ENCODE peak calls at places on chromosomes 4 and X, in eight cellular contexts. F is stomach, Q is neural progenitor cell, B is left ventricle myocardium inferior, S is fibroblast of lung, E is MM.1S, A is NT2/D1, R is heart left ventricle. D is an unnamed sample. For H3K27me3, the result is how much of the 10 kb centered on the place peaks cover.

GRCh38 chr4:38241541-38241940 is 281.3 kb downstream of the PTTG2 start:
- DNase-seq in F (no peak), Q (no peak), B (no peak), S (peak), E (no peak), A (no peak), R (no peak), D (no peak)

GRCh38 chr4:89256203-89256800 is 51.3 kb downstream of the GPRIN3 start:
- DNase-seq in F (no peak), Q (no peak), B (no peak), S (no peak), E (no peak), A (no peak), R (no peak), D (no peak)

GRCh38 chrX:66142351-66142750 is 21.7 kb upstream of the HEPH start:
- DNase-seq in F (no peak), Q (no peak), B (no peak), S (no peak), E (peak), A (no peak), R (no peak), D (no peak)

GRCh38 chr4:41832961-41833360 is 84.4 kb upstream of the PHOX2B start:
- DNase-seq in F (no peak), Q (no peak), B (no peak), S (no peak), E (no peak), A (no peak), R (no peak), D (no peak)

GRCh38 chrX:150926791-150927190 is 28.3 kb upstream of the CD99L2 start:
- DNase-seq in F (no peak), Q (no peak), B (no peak), S (no peak), E (no peak), A (no peak), R (no peak), D (no peak)

GRCh38 chr4:38647096-38647819 is 16.7 kb upstream of the KLF3 start:
- DNase-seq in F (no peak), Q (no peak), B (no peak), S (peak), E (no peak), A (no peak), R (no peak), D (no peak)

GRCh38 chr4:81337211-81337610 is 122.2 kb upstream of the PRKG2 start:
- DNase-seq in F (no peak), Q (no peak), B (no peak), S (no peak), E (no peak), A (no peak), R (no peak), D (no peak)

GRCh38 chr4:93751410-93751809 is 77.1 kb upstream of the ATOH1 start:
- DNase-seq in F (no peak), Q (no peak), B (no peak), S (no peak), E (no peak), A (no peak), R (no peak), D (no peak)

GRCh38 chr4:57191523-57192034 is 81.4 kb upstream of the IGFBP7 start:
- DNase-seq in F (no peak), Q (no peak), B (no peak), S (peak), E (no peak), A (peak), R (no peak), D (no peak)

GRCh38 chrX:15915959-15916703 is 61.5 kb upstream of the AP1S2 start:
- DNase-seq in F (no peak), Q (no peak), B (no peak), S (peak), E (no peak), A (no peak), R (peak), D (no peak)

GRCh38 chrX:97471071-97471470 is 587.4 kb downstream of the RPA4 start:
- DNase-seq in F (no peak), Q (no peak), B (no peak), S (no peak), E (no peak), A (no peak), R (no peak), D (no peak)

GRCh38 chrX:25344191-25344936 is 328.6 kb upstream of the ARX start:
- DNase-seq in F (no peak), Q (peak), B (no peak), S (no peak), E (no peak), A (no peak), R (no peak), D (no peak)

DNA sequence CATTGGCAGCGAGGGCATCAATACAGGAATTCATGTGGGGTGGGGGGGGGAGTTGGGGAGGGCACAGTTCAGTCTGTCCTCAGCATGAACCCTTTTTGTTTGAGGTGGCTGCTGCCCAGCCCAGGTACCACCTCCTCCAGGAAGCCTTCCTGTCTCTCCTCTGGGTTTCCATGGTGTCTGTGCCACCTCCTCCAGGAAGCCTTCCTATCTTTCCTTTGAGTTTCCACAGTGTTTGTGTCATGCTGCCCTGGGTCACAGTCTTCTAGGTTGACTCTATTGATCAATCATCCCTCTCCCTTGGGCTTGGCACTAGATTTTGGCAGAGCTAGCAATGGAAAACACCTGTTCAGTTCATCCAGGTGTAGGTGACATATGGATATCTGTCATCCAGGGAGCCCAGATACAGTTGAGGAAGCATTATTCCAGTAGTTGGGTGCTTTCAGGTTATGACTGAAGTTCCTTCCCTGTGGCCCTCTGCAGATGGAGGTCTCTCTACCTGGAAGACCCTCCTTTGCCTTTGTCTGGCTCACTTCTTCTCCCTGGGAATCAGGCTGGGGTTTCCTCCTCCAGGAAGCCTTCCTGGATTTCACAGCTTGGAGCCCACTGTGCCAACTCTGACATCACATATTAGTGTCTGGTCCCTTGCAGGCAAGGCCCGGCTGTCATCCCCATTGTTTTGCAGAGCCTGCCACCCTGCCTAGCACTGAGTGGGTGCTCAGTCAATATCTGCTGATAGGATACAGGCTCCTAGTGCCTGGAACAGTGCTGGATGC is 96.6 kb downstream of the SORCS2 start:
- DNase-seq in F (no peak), Q (no peak), B (no peak), S (no peak), E (no peak), A (no peak), R (no peak), D (no peak)
- H3K27me3 ChIP-seq in F (under half), Q (under half), B (under half), S (under half), E (half or more), A (under half), R (under half), D (under half)

DNA sequence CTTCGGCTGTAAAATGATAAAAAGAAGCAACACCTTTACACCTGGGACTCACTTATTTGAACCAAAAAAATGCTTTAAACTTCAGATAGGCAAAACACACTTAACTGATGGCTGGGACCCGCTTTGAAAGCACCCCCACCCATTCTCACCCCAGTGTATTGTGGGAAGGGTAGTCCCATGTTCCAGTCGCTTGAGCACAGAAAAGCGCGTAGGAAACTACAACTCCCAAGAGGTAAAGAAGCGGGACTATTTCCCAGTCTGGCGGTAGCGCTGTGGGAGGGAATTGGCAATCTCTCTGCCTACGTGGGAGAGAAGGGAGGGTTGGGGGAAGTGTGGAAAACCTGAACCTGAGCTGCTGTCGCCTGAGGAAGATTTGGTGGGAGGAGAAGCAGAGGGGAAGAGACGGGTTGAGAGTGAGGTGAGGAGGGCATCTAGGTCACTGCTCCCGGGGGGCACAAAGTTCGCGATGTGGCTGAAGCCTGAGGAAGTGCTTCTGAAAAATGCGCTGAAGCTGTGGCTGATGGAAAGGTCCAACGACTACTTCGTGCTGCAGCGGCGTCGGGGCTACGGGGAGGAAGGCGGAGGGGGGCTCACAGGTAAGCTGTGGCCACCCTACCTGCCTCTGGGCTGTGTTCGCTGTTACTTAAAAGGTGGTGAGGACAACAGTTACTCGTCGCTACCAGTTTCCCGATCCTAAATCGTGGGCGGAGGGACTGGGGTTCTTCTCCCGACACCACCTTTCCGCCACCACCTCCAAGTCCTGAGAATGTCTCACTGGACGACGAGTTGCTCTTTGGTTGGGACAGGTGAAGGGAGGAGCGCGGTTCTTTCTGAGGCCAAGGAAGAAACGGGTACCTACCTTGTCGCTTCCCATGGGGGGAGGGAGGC is at the start of gene TBC1D8B:
- DNase-seq in F (peak), Q (peak), B (peak), S (peak), E (peak), A (peak), R (peak), D (peak)
- H3K27me3 ChIP-seq in F (under half), Q (half or more), B (under half), S (under half), E (under half), A (under half), R (under half), D (under half)

DNA sequence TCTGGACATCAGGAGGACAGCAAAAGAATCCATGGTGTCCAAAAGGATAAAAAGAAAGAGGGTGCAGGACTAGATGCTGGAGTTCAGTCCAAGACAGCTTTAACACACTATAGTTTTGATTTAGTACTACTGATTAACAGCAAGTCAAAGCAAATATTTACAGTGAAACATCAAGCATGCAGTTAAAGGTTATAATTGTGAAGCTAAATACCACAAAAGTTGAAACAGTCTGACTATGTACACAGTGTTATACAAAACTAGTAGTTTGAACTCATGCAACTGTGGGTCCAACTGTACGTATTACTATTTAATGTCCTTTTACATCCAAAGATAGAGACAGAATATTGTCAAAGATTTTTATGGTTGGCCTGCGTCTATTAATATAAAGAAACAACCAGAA is 57.6 kb downstream of the CHIC2 start:
- DNase-seq in F (no peak), Q (no peak), B (no peak), S (no peak), E (no peak), A (no peak), R (no peak), D (no peak)
- H3K27me3 ChIP-seq in F (under half), Q (under half), B (under half), S (under half), E (under half), A (under half), R (under half), D (under half)

GRCh38 chrX:2549874-2550273 is 49.1 kb upstream of the DHRSX start:
- DNase-seq in F (no peak), Q (no peak), B (no peak), S (no peak), E (no peak), A (no peak), R (no peak), D (no peak)
- H3K27me3 ChIP-seq in F (under half), Q (under half), B (under half), S (under half), E (under half), A (under half), R (under half), D (under half)

DNA sequence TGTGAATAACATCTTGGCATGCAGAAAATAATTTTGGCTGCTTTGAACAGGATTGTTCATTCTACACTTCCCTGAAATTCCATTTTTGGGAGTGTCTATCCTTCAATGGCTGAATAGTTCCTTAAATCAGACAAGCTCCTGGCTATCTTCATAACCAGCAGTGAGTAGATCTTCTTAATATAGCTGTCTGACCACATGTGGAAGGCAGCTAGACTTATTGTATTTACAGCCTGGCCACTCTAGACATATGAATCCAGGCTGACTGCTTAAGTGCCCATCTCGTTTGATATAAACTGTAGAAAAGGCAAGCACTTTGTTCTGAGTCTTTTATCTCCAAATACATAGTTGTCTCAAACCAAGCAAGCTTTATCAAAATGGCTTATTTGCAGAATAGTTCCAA is 40.0 kb downstream of the PWWP3B start:
- DNase-seq in F (no peak), Q (no peak), B (no peak), S (peak), E (no peak), A (no peak), R (no peak), D (no peak)
- H3K27me3 ChIP-seq in F (under half), Q (under half), B (under half), S (under half), E (under half), A (under half), R (under half), D (under half)

GRCh38 chr4:1770245-1770644 is 22.8 kb upstream of the FGFR3 start:
- DNase-seq in F (no peak), Q (peak), B (no peak), S (no peak), E (no peak), A (no peak), R (no peak), D (no peak)

GRCh38 chr4:1772869-1773538 is 20.1 kb upstream of the FGFR3 start:
- DNase-seq in F (no peak), Q (no peak), B (no peak), S (no peak), E (no peak), A (no peak), R (no peak), D (no peak)

GRCh38 chr4:1769692-1770091 is 23.4 kb upstream of the FGFR3 start:
- DNase-seq in F (no peak), Q (no peak), B (no peak), S (no peak), E (no peak), A (no peak), R (no peak), D (no peak)

GRCh38 chr4:1771555-1772305 is 21.4 kb upstream of the FGFR3 start:
- DNase-seq in F (no peak), Q (no peak), B (no peak), S (no peak), E (no peak), A (no peak), R (no peak), D (no peak)

GRCh38 chr4:1770791-1771231 is 22.3 kb upstream of the FGFR3 start:
- DNase-seq in F (no peak), Q (no peak), B (no peak), S (no peak), E (no peak), A (no peak), R (no peak), D (no peak)
- H3K27me3 ChIP-seq in F (half or more), Q (under half), B (under half), S (under half), E (half or more), A (under half), R (under half), D (half or more)